ENCODE peak calls at places on chromosomes 5 and 9, in seven cellular contexts. S, Z, B, J, M, P and F are unnamed samples.

GRCh38 chr5:115626444-115626823 is 598 bp upstream of the TMED7 start:
- DNase-seq in S (no peak), Z (no peak), B (no peak), J (no peak), M (no peak), P (no peak), F (no peak)

GRCh38 chr9:120717194-120717593 is 2.9 kb upstream of the MEGF9 start:
- DNase-seq in S (no peak), Z (no peak), B (no peak), J (no peak), M (no peak), P (no peak), F (no peak)

GRCh38 chr9:136462664-136463063 is 20.2 kb downstream of the SEC16A start:
- DNase-seq in S (no peak), Z (no peak), B (no peak), J (no peak), M (no peak), P (no peak), F (no peak)

GRCh38 chr5:15609076-15609725 is 109.2 kb downstream of the FBXL7 start:
- DNase-seq in S (no peak), Z (no peak), B (no peak), J (no peak), M (no peak), P (no peak), F (no peak)

GRCh38 chr5:57422993-57423392 is 59.6 kb downstream of the ACTBL2 start:
- DNase-seq in S (no peak), Z (no peak), B (peak), J (no peak), M (no peak), P (no peak), F (no peak)

GRCh38 chr5:123180676-123181393 is 91.8 kb downstream of the PRDM6 start:
- DNase-seq in S (no peak), Z (no peak), B (no peak), J (no peak), M (no peak), P (no peak), F (no peak)

GRCh38 chr5:137148128-137148527 is 351.0 kb downstream of the SPOCK1 start:
- DNase-seq in S (no peak), Z (no peak), B (no peak), J (no peak), M (no peak), P (no peak), F (no peak)

GRCh38 chr9:104833701-104834100 is 69.8 kb downstream of the NIPSNAP3B start:
- DNase-seq in S (no peak), Z (no peak), B (no peak), J (no peak), M (no peak), P (no peak), F (no peak)

GRCh38 chr9:113600871-113601545 is 137.5 kb downstream of the RGS3 start:
- DNase-seq in S (no peak), Z (no peak), B (peak), J (no peak), M (no peak), P (no peak), F (no peak)

GRCh38 chr5:81513982-81514381 is 120.0 kb upstream of the ACOT12 start:
- DNase-seq in S (no peak), Z (no peak), B (no peak), J (no peak), M (no peak), P (no peak), F (no peak)

GRCh38 chr9:100465270-100465669 is 7.7 kb upstream of the TMEFF1 start:
- DNase-seq in S (no peak), Z (no peak), B (no peak), J (no peak), M (no peak), P (no peak), F (no peak)

GRCh38 chr9:89923961-89924504 is 319.2 kb downstream of the GADD45G start:
- DNase-seq in S (no peak), Z (no peak), B (no peak), J (no peak), M (no peak), P (peak), F (peak)